ENCODE peak calls at places on chromosomes 13 and 19, in eight cellular contexts. Y is activated naive CD4-positive, alpha-beta T cell treated with anti-CD3 and anti-CD28 coated beads, Interleukin-2, amount 50 U/mL, for 72 hours; R is B cell; J is NCI-H2107; K is thyroid gland; C is activated T-cell treated with anti-CD3 and anti-CD28 coated beads for 1 hour; L is substantia nigra; P is activated naive CD8-positive, alpha-beta T cell treated with anti-CD3 and anti-CD28 coated beads, Interleukin-2, amount 10 ng/mL, durations not matched to agents 7 days and 5 days. G is an unnamed sample.
A peak's percentile ranks its signal among the peaks of the same experiment; 100 is the strongest.

GRCh38 chr19:40363128-40363527 is 14.6 kb downstream of the PLD3 start:
- DNase-seq in Y (no peak), R (no peak), J (no peak), K (no peak), C (no peak), L (no peak), P (no peak), G (peak; percentile 24)

GRCh38 chr19:46416077-46416709 is 2.8 kb upstream of the CCDC8 start:
- DNase-seq in Y (no peak), R (no peak), J (peak; percentile 52), K (peak; percentile 98), C (no peak), L (peak; percentile 82), P (no peak), G (peak; percentile 64)

GRCh38 chr19:55133639-55134444 is 15.2 kb downstream of the TNNT1 start:
- DNase-seq in Y (no peak), R (no peak), J (no peak), K (no peak), C (no peak), L (no peak), P (no peak), G (peak; percentile 53)

GRCh38 chr13:22800726-22801401 is 379.9 kb upstream of the SGCG start:
- DNase-seq in Y (no peak), R (no peak), J (no peak), K (no peak), C (no peak), L (peak; percentile 4), P (no peak), G (no peak)

GRCh38 chr13:105139048-105139379 is 1396.4 kb downstream of the EFNB2 start:
- DNase-seq in Y (no peak), R (no peak), J (no peak), K (no peak), C (no peak), L (no peak), P (no peak), G (peak; percentile 13)

GRCh38 chr19:46945668-46946067 is 74.0 kb upstream of the NPAS1 start:
- DNase-seq in Y (no peak), R (no peak), J (no peak), K (peak; percentile 40), C (no peak), L (no peak), P (no peak), G (no peak)

GRCh38 chr13:45879666-45880065 is 28.1 kb upstream of the SIAH3 start:
- DNase-seq in Y (no peak), R (no peak), J (no peak), K (peak; percentile 66), C (no peak), L (peak; percentile 5), P (no peak), G (no peak)

GRCh38 chr13:99766641-99767045 is 204.9 kb downstream of the ZIC5 start:
- DNase-seq in Y (no peak), R (no peak), J (no peak), K (no peak), C (no peak), L (no peak), P (no peak), G (no peak)

GRCh38 chr19:10736189-10736588 is 18.3 kb downstream of the DNM2 start:
- DNase-seq in Y (no peak), R (no peak), J (no peak), K (no peak), C (no peak), L (no peak), P (no peak), G (no peak)

GRCh38 chr13:44649118-44649455 is 73.0 kb upstream of the TSC22D1 start:
- DNase-seq in Y (peak; percentile 62), R (no peak), J (peak; percentile 14), K (no peak), C (no peak), L (no peak), P (no peak), G (no peak)

GRCh38 chr19:6709549-6709948 is 10.9 kb downstream of the C3 start:
- DNase-seq in Y (no peak), R (no peak), J (no peak), K (no peak), C (no peak), L (no peak), P (no peak), G (no peak)

GRCh38 chr13:32168136-32168535 is 136.6 kb downstream of the FRY start:
- DNase-seq in Y (no peak), R (no peak), J (no peak), K (no peak), C (no peak), L (no peak), P (no peak), G (no peak)

GRCh38 chr19:35126624-35126959 is 8.3 kb downstream of the LGI4 start:
- DNase-seq in Y (no peak), R (no peak), J (no peak), K (no peak), C (no peak), L (peak; percentile 78), P (no peak), G (no peak)

GRCh38 chr19:18999896-19000620 is 33.3 kb downstream of the SUGP2 start:
- DNase-seq in Y (no peak), R (no peak), J (no peak), K (no peak), C (no peak), L (no peak), P (no peak), G (no peak)

GRCh38 chr13:66483712-66484111 is 746.4 kb downstream of the PCDH9 start:
- DNase-seq in Y (no peak), R (no peak), J (no peak), K (no peak), C (no peak), L (no peak), P (no peak), G (no peak)

GRCh38 chr13:105273665-105274222 is 1261.7 kb downstream of the EFNB2 start:
- DNase-seq in Y (no peak), R (no peak), J (no peak), K (no peak), C (no peak), L (no peak), P (no peak), G (no peak)

GRCh38 chr13:87999791-88000190 is 328.6 kb downstream of the SLITRK5 start:
- DNase-seq in Y (no peak), R (no peak), J (no peak), K (no peak), C (no peak), L (no peak), P (no peak), G (no peak)

GRCh38 chr13:77896536-77896935 is 22.1 kb downstream of the EDNRB start:
- DNase-seq in Y (no peak), R (no peak), J (no peak), K (no peak), C (no peak), L (no peak), P (no peak), G (no peak)

GRCh38 chr19:17834350-17835181 is 13.2 kb downstream of the JAK3 start:
- DNase-seq in Y (no peak), R (no peak), J (no peak), K (no peak), C (no peak), L (no peak), P (no peak), G (no peak)

GRCh38 chr13:113749956-113750355 is 9.1 kb upstream of the TMEM255B start:
- DNase-seq in Y (no peak), R (no peak), J (no peak), K (no peak), C (no peak), L (no peak), P (no peak), G (no peak)

GRCh38 chr13:35131471-35131870 is 189.4 kb downstream of the NBEA start:
- DNase-seq in Y (no peak), R (no peak), J (no peak), K (no peak), C (no peak), L (no peak), P (no peak), G (no peak)

GRCh38 chr13:27349458-27349857 is 75.0 kb upstream of the GTF3A start:
- DNase-seq in Y (no peak), R (no peak), J (no peak), K (no peak), C (no peak), L (no peak), P (no peak), G (no peak)

GRCh38 chr19:12187625-12188024 is 24.7 kb downstream of the ZNF136 start:
- DNase-seq in Y (no peak), R (no peak), J (no peak), K (no peak), C (no peak), L (no peak), P (no peak), G (no peak)

GRCh38 chr19:55652311-55653078 is 2.3 kb upstream of the U2AF2 start:
- DNase-seq in Y (no peak), R (no peak), J (no peak), K (no peak), C (no peak), L (no peak), P (no peak), G (no peak)

GRCh38 chr19:3115411-3115810 is 20.4 kb upstream of the GNA15 start:
- DNase-seq in Y (no peak), R (no peak), J (no peak), K (no peak), C (no peak), L (no peak), P (no peak), G (no peak)

GRCh38 chr13:109494955-109495354 is 291.4 kb downstream of the IRS2 start:
- DNase-seq in Y (no peak), R (no peak), J (no peak), K (no peak), C (no peak), L (no peak), P (no peak), G (no peak)

GRCh38 chr13:79448413-79448812 is 32.5 kb upstream of the NDFIP2 start:
- DNase-seq in Y (no peak), R (no peak), J (no peak), K (no peak), C (no peak), L (no peak), P (no peak), G (no peak)

GRCh38 chr13:44620057-44620456 is 43.9 kb upstream of the TSC22D1 start:
- DNase-seq in Y (no peak), R (no peak), J (no peak), K (no peak), C (no peak), L (no peak), P (no peak), G (no peak)

GRCh38 chr19:43527860-43528622 is 1.0 kb upstream of the ETHE1 start:
- DNase-seq in Y (no peak), R (no peak), J (peak; percentile 53), K (peak; percentile 74), C (no peak), L (no peak), P (no peak), G (no peak)

G was measured in GM20000.